ENCODE peak calls at places on chromosomes 4 and X, in five cellular contexts. I, J, B, R and A are unnamed samples.

GRCh38 chrX:49760288-49760885 is 64.6 kb upstream of the PAGE1 start:
- DNase-seq in I (no peak), J (no peak), B (no peak), R (no peak), A (no peak)

GRCh38 chr4:5863461-5864113 is 29.3 kb downstream of the CRMP1 start:
- DNase-seq in R (no peak), B (no peak), J (peak; percentile 62), I (peak; percentile 96), A (no peak)

GRCh38 chr4:128355301-128355700 is 67.7 kb upstream of the PGRMC2 start:
- DNase-seq in B (no peak), J (peak; percentile 88), I (no peak), R (no peak), A (no peak)

GRCh38 chrX:110178179-110178865 is 139.6 kb downstream of the AMMECR1 start:
- DNase-seq in B (no peak), J (no peak), R (peak; percentile 21), I (no peak), A (no peak)

GRCh38 chrX:119783026-119783425 is 8.4 kb downstream of the RPL39 start:
- DNase-seq in B (no peak), J (no peak), R (no peak), I (no peak), A (no peak)

GRCh38 chr4:39308576-39308975 is 57.6 kb downstream of the RFC1 start:
- DNase-seq in R (no peak), I (no peak), J (no peak), B (no peak), A (no peak)

GRCh38 chrX:11412715-11413623 is 119.8 kb downstream of the AMELX start:
- DNase-seq in R (no peak), I (no peak), J (no peak), B (no peak), A (no peak)

GRCh38 chrX:6004529-6004928 is 224.1 kb downstream of the NLGN4X start:
- DNase-seq in J (no peak), R (no peak), B (no peak), I (no peak), A (no peak)

GRCh38 chr4:185847352-185848078 is 35.5 kb upstream of the SORBS2 start:
- DNase-seq in I (peak; percentile 73), R (no peak), B (no peak), J (peak; percentile 77), A (no peak)

GRCh38 chrX:7074135-7074907 is 73.2 kb upstream of the STS start:
- DNase-seq in R (peak; percentile 12), J (no peak), I (no peak), B (no peak), A (no peak)

GRCh38 chr4:135244605-135245146 is 1043.1 kb upstream of the PABPC4L start:
- DNase-seq in I (no peak), B (no peak), R (no peak), J (no peak), A (no peak)

GRCh38 chrX:130053236-130053635 is 57.1 kb downstream of the ELF4 start:
- DNase-seq in B (no peak), I (no peak), R (no peak), J (no peak), A (no peak)

GRCh38 chr4:82275431-82276423 is 98.1 kb downstream of the HNRNPD start:
- DNase-seq in J (peak; percentile 11), R (no peak), I (no peak), B (no peak), A (no peak)
- TF ChIP-seq CTCF in J (no peak), R (no peak), I (no peak), B (no peak), A (no peak)

GRCh38 chrX:34656842-34657780 is at the start of gene TMEM47:
- DNase-seq in B (no peak), R (peak; percentile 73), J (peak; percentile 44), I (peak; percentile 70), A (peak; percentile 38)
- TF ChIP-seq POLR2A in B (peak; percentile 79), R (peak; percentile 17), J (peak; percentile 12), I (peak; percentile 81), A (peak; percentile 92)

GRCh38 chr4:189507060-189507459 is 433.6 kb upstream of the FRG1 start:
- DNase-seq in B (no peak), J (no peak), I (no peak), R (no peak), A (no peak)
- H3K9me3 ChIP-seq in B (no peaks in the 10 kb centered on the region), J (no peaks in the 10 kb centered on the region), I (peaks cover 18% of the 10 kb centered on the region), R (no peaks in the 10 kb centered on the region), A (no peaks in the 10 kb centered on the region)

GRCh38 chrX:57918750-57919436 is 8.6 kb upstream of the ZXDA start:
- DNase-seq in R (peak; percentile 54), B (no peak), I (peak; percentile 17), J (peak; percentile 50), A (no peak)
- TF ChIP-seq CTCF in R (peak; percentile 46), B (peak; percentile 19), I (peak; percentile 50), J (peak; percentile 50), A (peak; percentile 35)

GRCh38 chr4:52715914-52716313 is 35.3 kb downstream of the ERVMER34-1 start:
- DNase-seq in J (no peak), I (no peak), B (no peak), R (no peak), A (no peak)

GRCh38 chr4:52713456-52713937 is 37.7 kb downstream of the ERVMER34-1 start:
- DNase-seq in B (no peak), I (peak; percentile 5), J (no peak), R (no peak), A (peak; percentile 34)

GRCh38 chr4:52712991-52713275 is 38.3 kb downstream of the ERVMER34-1 start:
- DNase-seq in R (no peak), I (no peak), B (no peak), J (no peak), A (no peak)

GRCh38 chr4:52715255-52715897 is 35.8 kb downstream of the ERVMER34-1 start:
- DNase-seq in B (no peak), I (no peak), J (no peak), R (no peak), A (no peak)

GRCh38 chr4:52714597-52715254 is 36.5 kb downstream of the ERVMER34-1 start:
- DNase-seq in R (no peak), I (no peak), B (no peak), J (no peak), A (no peak)
- TF ChIP-seq POLR2A in R (no peak), I (no peak), B (no peak), J (no peak), A (no peak)

DNA sequence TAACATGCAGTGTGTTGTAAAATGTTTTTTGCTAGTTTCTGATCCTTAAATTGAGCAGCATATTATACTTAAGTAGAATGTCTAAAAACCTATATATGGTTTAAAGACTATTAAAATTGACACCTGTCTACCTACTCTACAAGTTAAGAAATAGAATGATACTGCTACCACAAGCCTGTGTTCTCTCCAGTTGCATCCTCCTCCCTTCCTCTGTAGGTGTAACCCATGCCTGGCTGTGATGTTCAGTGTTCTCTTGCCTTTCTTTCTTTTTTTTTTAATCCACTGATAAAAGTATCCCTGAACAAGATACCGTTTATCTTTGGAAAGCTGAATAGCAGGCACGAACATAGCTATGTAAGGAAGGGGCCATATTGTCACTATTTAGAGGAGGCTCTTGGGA is 99.1 kb downstream of the KDM6A start:
- DNase-seq in I (no peak), J (no peak), B (no peak), R (no peak), A (no peak)
- H3K9me3 ChIP-seq in I (peaks cover 2% of the 10 kb centered on the region), J (peaks cover 4% of the 10 kb centered on the region), B (no peaks in the 10 kb centered on the region), R (no peaks in the 10 kb centered on the region), A (no peaks in the 10 kb centered on the region)

GRCh38 chrX:117510453-117510852 is 606.2 kb downstream of the KLHL13 start:
- DNase-seq in I (no peak), J (peak; percentile 1), R (no peak), B (no peak), A (no peak)
- TF ChIP-seq CTCF in I (no peak), J (no peak), R (no peak), B (no peak), A (no peak)

GRCh38 chrX:70446380-70447350 is 2.0 kb downstream of the DLG3 start:
- DNase-seq in I (no peak), J (no peak), R (no peak), B (no peak), A (no peak)

GRCh38 chrX:70445876-70446275 is 1.2 kb downstream of the DLG3 start:
- DNase-seq in B (no peak), R (no peak), J (no peak), I (no peak), A (no peak)

GRCh38 chrX:70442224-70442623 is 2.4 kb upstream of the DLG3 start:
- DNase-seq in I (no peak), B (no peak), J (no peak), R (no peak), A (no peak)

GRCh38 chrX:70445197-70445656 is 592 bp downstream of the DLG3 start:
- DNase-seq in I (no peak), B (no peak), J (no peak), R (no peak), A (no peak)

GRCh38 chrX:70444326-70445196 is at the start of gene DLG3:
- DNase-seq in I (peak; percentile 51), R (peak; percentile 19), J (peak; percentile 33), B (no peak), A (no peak)
- TF ChIP-seq POLR2A in I (no peak), R (no peak), J (no peak), B (no peak), A (no peak)

GRCh38 chr4:8745828-8746225 is 125.8 kb downstream of the HMX1 start:
- DNase-seq in J (no peak), I (no peak), R (no peak), B (no peak), A (no peak)
- H3K9me3 ChIP-seq in J (no peaks in the 10 kb centered on the region), I (peaks cover 6% of the 10 kb centered on the region), R (no peaks in the 10 kb centered on the region), B (no peaks in the 10 kb centered on the region), A (no peaks in the 10 kb centered on the region)